ENCODE peak calls at places on chromosome 17, in ten cellular contexts. M, T, F, C, A, B, V, D, X and Y are unnamed samples.

GRCh38 chr17:63274156-63274555 is 171.9 kb downstream of the CYB561 start:
- DNase-seq in M (no peak), T (peak; percentile 80), F (no peak), C (no peak), A (peak; percentile 80), B (no peak), V (peak; percentile 83), D (no peak), X (no peak), Y (no peak)

GRCh38 chr17:78414178-78415162 is 36.0 kb downstream of the PGS1 start:
- DNase-seq in M (no peak), T (no peak), F (no peak), C (peak; percentile 78), A (no peak), B (no peak), V (no peak), D (no peak), X (peak; percentile 3), Y (no peak)

GRCh38 chr17:33115957-33116680 is 124.5 kb downstream of the SPACA3 start:
- DNase-seq in M (no peak), T (no peak), F (no peak), C (no peak), A (no peak), B (no peak), V (no peak), D (no peak), X (no peak), Y (peak; percentile 44)

GRCh38 chr17:41406205-41406604 is 8.8 kb upstream of the KRT31 start:
- DNase-seq in M (no peak), T (no peak), F (no peak), C (no peak), A (no peak), B (no peak), V (peak; percentile 52), D (no peak), X (no peak), Y (no peak)

GRCh38 chr17:17685775-17686291 is 4.6 kb downstream of the RAI1 start:
- DNase-seq in M (no peak), T (peak; percentile 66), F (no peak), C (no peak), A (peak; percentile 85), B (peak; percentile 81), V (peak; percentile 93), D (peak; percentile 41), X (no peak), Y (peak; percentile 70)

GRCh38 chr17:57343717-57344116 is 87.4 kb downstream of the MSI2 start:
- DNase-seq in M (no peak), T (no peak), F (no peak), C (no peak), A (no peak), B (no peak), V (no peak), D (no peak), X (no peak), Y (no peak)

GRCh38 chr17:30530346-30531025 is 53.3 kb downstream of the GOSR1 start:
- DNase-seq in M (no peak), T (peak; percentile 49), F (no peak), C (no peak), A (peak; percentile 56), B (no peak), V (no peak), D (no peak), X (no peak), Y (no peak)

GRCh38 chr17:64534187-64534586 is 27.4 kb downstream of the CEP95 start:
- DNase-seq in M (no peak), T (no peak), F (no peak), C (no peak), A (no peak), B (no peak), V (peak; percentile 45), D (no peak), X (no peak), Y (no peak)

GRCh38 chr17:65523853-65524664 is 37.4 kb downstream of the AXIN2 start:
- DNase-seq in M (no peak), T (peak; percentile 70), F (no peak), C (peak; percentile 59), A (no peak), B (no peak), V (no peak), D (no peak), X (no peak), Y (no peak)

GRCh38 chr17:63702616-63703015 is 2.7 kb upstream of the LIMD2 start:
- DNase-seq in M (no peak), T (no peak), F (no peak), C (peak; percentile 65), A (no peak), B (no peak), V (no peak), D (no peak), X (no peak), Y (no peak)

GRCh38 chr17:42016411-42016831 is 818 bp downstream of the DNAJC7 start:
- DNase-seq in M (no peak), T (peak; percentile 33), F (no peak), C (peak; percentile 74), A (peak; percentile 28), B (no peak), V (no peak), D (peak; percentile 19), X (no peak), Y (peak; percentile 36)

GRCh38 chr17:62703269-62703775 is 75.9 kb downstream of the MRC2 start:
- DNase-seq in M (peak; percentile 48), T (no peak), F (no peak), C (peak; percentile 66), A (no peak), B (peak; percentile 73), V (peak; percentile 97), D (peak; percentile 81), X (no peak), Y (no peak)

GRCh38 chr17:4665027-4665426 is 23.5 kb upstream of the ALOX15 start:
- DNase-seq in M (no peak), T (no peak), F (no peak), C (no peak), A (no peak), B (no peak), V (no peak), D (no peak), X (no peak), Y (no peak)

GRCh38 chr17:56325561-56325960 is 172.3 kb downstream of the ANKFN1 start:
- DNase-seq in M (no peak), T (no peak), F (no peak), C (no peak), A (no peak), B (no peak), V (no peak), D (no peak), X (no peak), Y (no peak)

GRCh38 chr17:65530985-65531507 is 30.4 kb downstream of the AXIN2 start:
- DNase-seq in M (no peak), T (peak; percentile 98), F (no peak), C (peak; percentile 27), A (peak; percentile 53), B (no peak), V (no peak), D (no peak), X (no peak), Y (no peak)

GRCh38 chr17:60108712-60109111 is 30.0 kb upstream of the HEATR6 start:
- DNase-seq in M (no peak), T (no peak), F (no peak), C (no peak), A (no peak), B (no peak), V (no peak), D (no peak), X (no peak), Y (no peak)

GRCh38 chr17:45228985-45229517 is 7.4 kb downstream of the FMNL1 start:
- DNase-seq in M (no peak), T (peak; percentile 97), F (peak; percentile 59), C (peak; percentile 94), A (peak; percentile 93), B (peak; percentile 70), V (peak; percentile 77), D (no peak), X (peak; percentile 67), Y (peak; percentile 79)

GRCh38 chr17:44315760-44316731 is 7.6 kb downstream of the RUNDC3A start:
- DNase-seq in M (no peak), T (no peak), F (peak; percentile 95), C (no peak), A (no peak), B (no peak), V (no peak), D (no peak), X (no peak), Y (no peak)

GRCh38 chr17:17786998-17787397 is 49.8 kb downstream of the SREBF1 start:
- DNase-seq in M (no peak), T (no peak), F (no peak), C (no peak), A (no peak), B (no peak), V (no peak), D (no peak), X (no peak), Y (no peak)

GRCh38 chr17:44820631-44821196 is 9.4 kb downstream of the GJC1 start:
- DNase-seq in M (peak; percentile 71), T (peak; percentile 76), F (no peak), C (no peak), A (peak; percentile 90), B (no peak), V (peak; percentile 95), D (peak; percentile 70), X (no peak), Y (peak; percentile 30)

GRCh38 chr17:79518330-79519151 is 92.3 kb downstream of the RBFOX3 start:
- DNase-seq in M (no peak), T (no peak), F (no peak), C (no peak), A (no peak), B (no peak), V (no peak), D (no peak), X (no peak), Y (no peak)

GRCh38 chr17:74466111-74466784 is at the start of gene CD300A:
- DNase-seq in M (no peak), T (no peak), F (peak; percentile 43), C (no peak), A (no peak), B (peak; percentile 54), V (no peak), D (no peak), X (no peak), Y (no peak)

GRCh38 chr17:47246120-47246519 is 7.5 kb upstream of the ITGB3 start:
- DNase-seq in M (no peak), T (no peak), F (no peak), C (no peak), A (no peak), B (no peak), V (no peak), D (no peak), X (no peak), Y (no peak)

GRCh38 chr17:74633261-74633783 is 9.8 kb upstream of the CD300E start:
- DNase-seq in M (no peak), T (no peak), F (no peak), C (no peak), A (no peak), B (no peak), V (no peak), D (no peak), X (no peak), Y (no peak)

GRCh38 chr17:42554250-42555121 is 1.8 kb downstream of the HSD17B1 start:
- DNase-seq in M (peak; percentile 46), T (peak; percentile 85), F (peak; percentile 93), C (peak; percentile 89), A (peak; percentile 72), B (peak; percentile 88), V (peak; percentile 63), D (peak; percentile 74), X (peak; percentile 47), Y (peak; percentile 92)